ENCODE peak calls at places on chromosome 10, in four cellular contexts. I is GM12878, E is HL-60, B is K562. G is an unnamed sample.
A peak's percentile ranks its signal among the peaks of the same experiment; 100 is the strongest.

GRCh38 chr10:89047397-89047796 is 56.8 kb downstream of the FAS start:
- DNase-seq in I (no peak), E (no peak), B (no peak), G (no peak)

GRCh38 chr10:3460420-3461128 is 288.0 kb upstream of the PITRM1 start:
- DNase-seq in I (no peak), E (no peak), B (no peak), G (no peak)

GRCh38 chr10:15084502-15084922 is 4.1 kb downstream of the ACBD7 start:
- DNase-seq in I (no peak), E (no peak), B (peak; percentile 59), G (no peak)

GRCh38 chr10:62805139-62806092 is 896 bp downstream of the ADO start:
- DNase-seq in I (no peak), E (no peak), B (peak; percentile 67), G (no peak)

GRCh38 chr10:58010076-58010475 is 257.6 kb downstream of the IPMK start:
- DNase-seq in I (no peak), E (no peak), B (no peak), G (no peak)

GRCh38 chr10:43689618-43689954 is 40.9 kb upstream of the ZNF32 start:
- DNase-seq in I (no peak), E (peak; percentile 40), B (peak; percentile 46), G (peak; percentile 35)

GRCh38 chr10:102509387-102509786 is 5.6 kb downstream of the SUFU start:
- DNase-seq in I (no peak), E (peak; percentile 42), B (no peak), G (no peak)

GRCh38 chr10:132582795-132583194 is 45.2 kb downstream of the INPP5A start:
- DNase-seq in I (no peak), E (no peak), B (no peak), G (no peak)

GRCh38 chr10:58475322-58476277 is 37.1 kb upstream of the BICC1 start:
- DNase-seq in I (no peak), E (no peak), B (no peak), G (no peak)

GRCh38 chr10:46548781-46549090 is 7.7 kb downstream of the GPRIN2 start:
- DNase-seq in I (no peak), E (no peak), B (no peak), G (no peak)

GRCh38 chr10:55746002-55746401 is 615.1 kb downstream of the ZWINT start:
- DNase-seq in I (no peak), E (no peak), B (no peak), G (no peak)

GRCh38 chr10:109915566-109915965 is 7.7 kb downstream of the XPNPEP1 start:
- DNase-seq in I (no peak), E (no peak), B (no peak), G (no peak)

GRCh38 chr10:34575882-34576281 is 239.2 kb downstream of the PARD3 start:
- DNase-seq in I (no peak), E (no peak), B (no peak), G (no peak)

GRCh38 chr10:109887272-109887671 is 36.0 kb downstream of the XPNPEP1 start:
- DNase-seq in I (no peak), E (no peak), B (no peak), G (no peak)

GRCh38 chr10:33160151-33160550 is 174.3 kb downstream of the NRP1 start:
- DNase-seq in I (no peak), E (no peak), B (no peak), G (no peak)

GRCh38 chr10:110892602-110893001 is 20.9 kb downstream of the PDCD4 start:
- DNase-seq in I (no peak), E (no peak), B (no peak), G (no peak)

GRCh38 chr10:106370751-106371150 is 793.8 kb downstream of the SORCS1 start:
- DNase-seq in I (no peak), E (no peak), B (no peak), G (no peak)

GRCh38 chr10:16845248-16845647 is 28.0 kb upstream of the RSU1 start:
- DNase-seq in I (no peak), E (no peak), B (no peak), G (no peak)

GRCh38 chr10:4807803-4808507 is 18.1 kb upstream of the AKR1E2 start:
- DNase-seq in I (no peak), E (no peak), B (no peak), G (no peak)

GRCh38 chr10:69628876-69629275 is 1.2 kb upstream of the FAM241B start:
- DNase-seq in I (no peak), E (no peak), B (no peak), G (no peak)

GRCh38 chr10:79385392-79385795 is 38.1 kb downstream of the PPIF start:
- DNase-seq in I (no peak), E (no peak), B (no peak), G (no peak)

GRCh38 chr10:88028654-88029053 is 165.2 kb downstream of the PTEN start:
- DNase-seq in I (no peak), E (no peak), B (no peak), G (no peak)

GRCh38 chr10:89029201-89029600 is 38.6 kb downstream of the FAS start:
- DNase-seq in I (no peak), E (no peak), B (no peak), G (no peak)

GRCh38 chr10:49116509-49117365 is 1.4 kb upstream of the VSTM4 start:
- DNase-seq in I (no peak), E (no peak), B (no peak), G (no peak)
- TF ChIP-seq SPI1 in I (no peak), E (no peak), B (no peak), G (no peak)

GRCh38 chr10:93777092-93777491 is 19.4 kb downstream of the LGI1 start:
- DNase-seq in I (no peak), E (no peak), B (no peak), G (no peak)
- TF ChIP-seq SPI1 in I (no peak), E (no peak), B (no peak), G (no peak)

GRCh38 chr10:117132751-117133231 is 5.3 kb downstream of the VAX1 start:
- DNase-seq in I (no peak), E (no peak), B (no peak), G (no peak)
- TF ChIP-seq SPI1 in I (no peak), E (no peak), B (no peak), G (no peak)

GRCh38 chr10:50436805-50437204 is 185.5 kb upstream of the ASAH2 start:
- DNase-seq in I (no peak), E (no peak), B (no peak), G (no peak)

GRCh38 chr10:50431118-50431517 is 179.8 kb upstream of the ASAH2 start:
- DNase-seq in I (no peak), E (no peak), B (no peak), G (no peak)

GRCh38 chr10:50432610-50433009 is 181.3 kb upstream of the ASAH2 start:
- DNase-seq in I (no peak), E (no peak), B (no peak), G (no peak)

GRCh38 chr10:50432206-50432605 is 180.9 kb upstream of the ASAH2 start:
- DNase-seq in I (no peak), E (no peak), B (no peak), G (no peak)

DNA sequence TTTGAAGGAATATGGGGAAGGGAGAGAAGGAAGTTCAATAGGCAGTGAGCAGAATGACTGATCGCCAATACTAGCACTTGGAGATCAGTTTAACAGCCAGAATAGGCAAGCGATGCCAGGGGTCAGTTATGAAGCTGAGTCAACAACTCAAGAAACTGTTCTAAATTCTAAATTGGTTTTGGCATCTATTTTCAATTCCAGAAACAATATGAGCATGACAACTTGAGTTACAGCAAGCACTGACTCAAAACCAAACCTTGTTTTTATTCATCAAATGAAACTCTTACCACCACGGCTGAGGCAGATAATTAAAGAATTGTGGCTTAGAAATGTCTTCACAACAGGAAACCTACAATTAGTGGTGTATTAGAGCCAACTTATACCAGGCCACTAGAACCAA is 180.5 kb upstream of the ASAH2 start:
- DNase-seq in I (peak; percentile 96), E (no peak), B (no peak), G (no peak)
- TF ChIP-seq SPI1 in I (no peak), E (no peak), B (no peak), G (no peak)

G was measured in GM12891.